ENCODE peak calls at places on chromosomes 3 and 15, in four cellular contexts. A, N, D and P are unnamed samples.

GRCh38 chr3:46664188-46664970 is 29.1 kb downstream of the ALS2CL start:
- DNase-seq in D (peak), A (no peak), N (no peak), P (no peak)

GRCh38 chr3:186931487-186932280 is 1.4 kb downstream of the ST6GAL1 start:
- DNase-seq in A (peak), N (peak), D (no peak), P (no peak)

GRCh38 chr3:129629011-129629410 is 22.5 kb upstream of the PLXND1 start:
- DNase-seq in A (no peak), D (no peak), N (no peak), P (no peak)

GRCh38 chr3:189625566-189625965 is 5.6 kb upstream of the TP63 start:
- DNase-seq in A (no peak), D (no peak), N (no peak), P (no peak)

GRCh38 chr3:46609074-46609735 is 3.1 kb upstream of the FAM240A start:
- DNase-seq in A (no peak), D (no peak), N (no peak), P (no peak)

GRCh38 chr3:159782724-159783421 is 205.8 kb upstream of the IL12A start:
- DNase-seq in D (no peak), N (peak), A (no peak), P (peak)

GRCh38 chr15:31254431-31255175 is 72.0 kb upstream of the KLF13 start:
- DNase-seq in D (no peak), A (no peak), N (no peak), P (no peak)

GRCh38 chr3:57015912-57016311 is 44.6 kb upstream of the SPATA12 start:
- DNase-seq in A (no peak), D (no peak), N (no peak), P (no peak)

GRCh38 chr3:118884748-118885206 is 149.9 kb downstream of the IGSF11 start:
- DNase-seq in A (peak), D (peak), N (peak), P (peak)

GRCh38 chr3:74390121-74390870 is 224.2 kb downstream of the CNTN3 start:
- DNase-seq in N (no peak), D (no peak), A (no peak), P (no peak)

GRCh38 chr3:172138792-172139507 is 99.6 kb downstream of the FNDC3B start:
- DNase-seq in N (peak), D (peak), A (no peak), P (peak)

GRCh38 chr3:11850003-11850402 is 3.3 kb upstream of the TAMM41 start:
- DNase-seq in A (no peak), N (no peak), D (no peak), P (no peak)

GRCh38 chr3:52367891-52368880 is 52.1 kb downstream of the DNAH1 start:
- DNase-seq in D (no peak), A (no peak), N (no peak), P (no peak)

DNA sequence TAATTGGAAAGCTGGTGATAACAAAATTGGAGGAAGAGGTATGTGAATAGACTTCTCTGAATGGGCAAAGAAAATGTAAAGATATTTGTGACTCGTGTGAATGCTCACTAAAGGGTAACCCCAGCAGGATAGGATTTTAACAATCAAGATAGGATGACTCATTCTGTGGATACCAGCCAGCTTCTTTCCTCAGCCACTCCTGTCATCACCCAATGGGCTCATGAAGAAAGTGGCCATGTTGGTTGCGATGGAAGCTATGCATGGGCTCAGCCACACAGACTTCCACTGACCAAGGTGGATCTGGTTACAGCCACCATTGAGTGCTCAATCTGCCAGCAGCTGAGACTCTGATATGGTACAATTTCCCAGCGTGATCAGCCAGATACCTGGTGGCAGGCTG is 40.9 kb downstream of the STRIT1 start:
- DNase-seq in N (no peak), A (no peak), D (no peak), P (peak)
- TF ChIP-seq NR3C1 in N (no peak), A (no peak), D (no peak), P (no peak)

DNA sequence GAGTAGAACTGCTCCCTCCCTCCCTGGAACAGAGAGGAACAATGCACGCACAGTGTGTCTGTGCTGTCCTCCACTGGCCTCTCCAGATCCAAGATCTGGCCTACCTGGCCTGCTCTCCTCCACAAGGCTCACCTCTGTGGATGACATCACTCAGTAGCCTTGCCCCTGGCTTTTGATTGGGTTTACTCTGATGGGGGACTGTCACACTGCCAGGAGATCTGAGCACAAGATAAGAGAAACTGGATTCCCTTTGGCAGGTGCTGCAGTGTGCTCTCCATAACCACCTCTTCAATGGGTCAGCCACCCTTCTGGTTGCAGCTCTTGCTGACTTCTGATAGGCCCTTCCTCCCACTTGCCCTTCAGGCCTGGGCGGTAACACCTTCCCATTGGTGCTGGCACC is 22.6 kb upstream of the ANO10 start:
- DNase-seq in D (no peak), N (no peak), A (no peak), P (no peak)
- TF ChIP-seq NR3C1 in D (no peak), N (no peak), A (no peak), P (no peak)

GRCh38 chr3:106811376-106811775 is 565.9 kb upstream of the CCDC54 start:
- DNase-seq in N (no peak), D (no peak), A (no peak), P (no peak)

GRCh38 chr3:106809633-106810460 is 567.4 kb upstream of the CCDC54 start:
- DNase-seq in A (no peak), N (no peak), D (no peak), P (no peak)

GRCh38 chr3:106814231-106814630 is 563.0 kb upstream of the CCDC54 start:
- DNase-seq in D (no peak), N (no peak), A (no peak), P (no peak)

GRCh38 chr3:106810461-106810733 is 566.8 kb upstream of the CCDC54 start:
- DNase-seq in D (no peak), N (no peak), A (no peak), P (no peak)

GRCh38 chr3:106813742-106814141 is 563.5 kb upstream of the CCDC54 start:
- DNase-seq in D (no peak), N (no peak), A (no peak), P (no peak)
- TF ChIP-seq NR3C1 in D (no peak), N (no peak), A (no peak), P (no peak)

GRCh38 chr3:157916672-157917071 is 189.5 kb downstream of the SHOX2 start:
- DNase-seq in A (no peak), D (no peak), N (no peak), P (no peak)
- TF ChIP-seq NR3C1 in A (no peak), D (no peak), N (no peak), P (no peak)